ENCODE peak calls at places on chromosomes 7 and 10, in six cellular contexts. One of them, this sample, is unnamed.
A peak's percentile ranks its signal among the peaks of the same experiment; 100 is the strongest.

GRCh38 chr10:119542357-119542989 is at the start of gene RGS10:
- DNase-seq in neuronal stem cell: peak; percentile 41
- DNase-seq in IMR-90: peak; percentile 72
- DNase-seq in fibroblast of lung: peak; percentile 84
- DNase-seq in mesendoderm: peak; percentile 63
- DNase-seq in DND-41: peak; percentile 91
- DNase-seq in this sample: peak; percentile 96

GRCh38 chr10:78035025-78035424 is 1.4 kb downstream of the RPS24 start:
- DNase-seq in mesendoderm: no peak
- DNase-seq in DND-41: no peak
- DNase-seq in neuronal stem cell: no peak
- DNase-seq in IMR-90: peak; percentile 28
- DNase-seq in fibroblast of lung: peak; percentile 28
- DNase-seq in this sample: no peak

GRCh38 chr7:132956556-132956955 is 125.3 kb downstream of the CHCHD3 start:
- DNase-seq in fibroblast of lung: no peak
- DNase-seq in neuronal stem cell: no peak
- DNase-seq in IMR-90: no peak
- DNase-seq in DND-41: no peak
- DNase-seq in mesendoderm: peak; percentile 58
- DNase-seq in this sample: no peak

GRCh38 chr10:131578472-131578970 is 267.0 kb upstream of the TCERG1L start:
- DNase-seq in IMR-90: no peak
- DNase-seq in fibroblast of lung: no peak
- DNase-seq in neuronal stem cell: no peak
- DNase-seq in DND-41: no peak
- DNase-seq in mesendoderm: no peak
- DNase-seq in this sample: no peak

GRCh38 chr10:64430690-64431323 is 909.6 kb downstream of the REEP3 start:
- DNase-seq in fibroblast of lung: no peak
- DNase-seq in DND-41: no peak
- DNase-seq in neuronal stem cell: peak; percentile 59
- DNase-seq in IMR-90: no peak
- DNase-seq in mesendoderm: peak; percentile 95
- DNase-seq in this sample: peak; percentile 59

GRCh38 chr10:109592391-109592790 is 330.9 kb downstream of the XPNPEP1 start:
- DNase-seq in fibroblast of lung: no peak
- DNase-seq in DND-41: no peak
- DNase-seq in mesendoderm: no peak
- DNase-seq in IMR-90: no peak
- DNase-seq in neuronal stem cell: no peak
- DNase-seq in this sample: no peak

GRCh38 chr7:77727527-77727926 is 31.3 kb downstream of the RSBN1L start:
- DNase-seq in neuronal stem cell: no peak
- DNase-seq in mesendoderm: no peak
- DNase-seq in IMR-90: no peak
- DNase-seq in fibroblast of lung: no peak
- DNase-seq in DND-41: no peak
- DNase-seq in this sample: no peak

GRCh38 chr7:118918556-118918955 is 694.1 kb downstream of the ANKRD7 start:
- DNase-seq in fibroblast of lung: peak; percentile 6
- DNase-seq in neuronal stem cell: no peak
- DNase-seq in DND-41: no peak
- DNase-seq in mesendoderm: peak; percentile 32
- DNase-seq in IMR-90: peak; percentile 5
- DNase-seq in this sample: peak; percentile 72

GRCh38 chr10:114648368-114648767 is 9.7 kb downstream of the ABLIM1 start:
- DNase-seq in DND-41: no peak
- DNase-seq in mesendoderm: peak; percentile 21
- DNase-seq in neuronal stem cell: no peak
- DNase-seq in fibroblast of lung: peak; percentile 97
- DNase-seq in IMR-90: peak; percentile 94
- DNase-seq in this sample: no peak

GRCh38 chr10:24866615-24867583 is 85.5 kb downstream of the PRTFDC1 start:
- DNase-seq in DND-41: peak; percentile 32
- DNase-seq in mesendoderm: peak; percentile 35
- DNase-seq in neuronal stem cell: no peak
- DNase-seq in IMR-90: peak; percentile 87
- DNase-seq in fibroblast of lung: peak; percentile 91
- DNase-seq in this sample: no peak

GRCh38 chr10:118903691-118904090 is 125.8 kb upstream of the NANOS1 start:
- DNase-seq in neuronal stem cell: no peak
- DNase-seq in mesendoderm: no peak
- DNase-seq in DND-41: no peak
- DNase-seq in fibroblast of lung: no peak
- DNase-seq in IMR-90: no peak
- DNase-seq in this sample: no peak

GRCh38 chr10:71649631-71650030 is 69.9 kb downstream of the C10orf105 start:
- DNase-seq in DND-41: no peak
- DNase-seq in fibroblast of lung: no peak
- DNase-seq in IMR-90: no peak
- DNase-seq in neuronal stem cell: no peak
- DNase-seq in mesendoderm: no peak
- DNase-seq in this sample: peak; percentile 78

GRCh38 chr10:117488004-117488403 is 54.5 kb upstream of the EMX2 start:
- DNase-seq in mesendoderm: no peak
- DNase-seq in fibroblast of lung: no peak
- DNase-seq in DND-41: no peak
- DNase-seq in neuronal stem cell: no peak
- DNase-seq in IMR-90: no peak
- DNase-seq in this sample: no peak

GRCh38 chr7:95730493-95731280 is 41.7 kb upstream of the DYNC1I1 start:
- DNase-seq in DND-41: no peak
- DNase-seq in neuronal stem cell: no peak
- DNase-seq in IMR-90: no peak
- DNase-seq in mesendoderm: no peak
- DNase-seq in fibroblast of lung: no peak
- DNase-seq in this sample: no peak

GRCh38 chr10:10798543-10799192 is 219.0 kb upstream of the CELF2 start:
- DNase-seq in IMR-90: no peak
- DNase-seq in mesendoderm: peak; percentile 49
- DNase-seq in neuronal stem cell: no peak
- DNase-seq in fibroblast of lung: no peak
- DNase-seq in DND-41: no peak
- DNase-seq in this sample: no peak

DNA sequence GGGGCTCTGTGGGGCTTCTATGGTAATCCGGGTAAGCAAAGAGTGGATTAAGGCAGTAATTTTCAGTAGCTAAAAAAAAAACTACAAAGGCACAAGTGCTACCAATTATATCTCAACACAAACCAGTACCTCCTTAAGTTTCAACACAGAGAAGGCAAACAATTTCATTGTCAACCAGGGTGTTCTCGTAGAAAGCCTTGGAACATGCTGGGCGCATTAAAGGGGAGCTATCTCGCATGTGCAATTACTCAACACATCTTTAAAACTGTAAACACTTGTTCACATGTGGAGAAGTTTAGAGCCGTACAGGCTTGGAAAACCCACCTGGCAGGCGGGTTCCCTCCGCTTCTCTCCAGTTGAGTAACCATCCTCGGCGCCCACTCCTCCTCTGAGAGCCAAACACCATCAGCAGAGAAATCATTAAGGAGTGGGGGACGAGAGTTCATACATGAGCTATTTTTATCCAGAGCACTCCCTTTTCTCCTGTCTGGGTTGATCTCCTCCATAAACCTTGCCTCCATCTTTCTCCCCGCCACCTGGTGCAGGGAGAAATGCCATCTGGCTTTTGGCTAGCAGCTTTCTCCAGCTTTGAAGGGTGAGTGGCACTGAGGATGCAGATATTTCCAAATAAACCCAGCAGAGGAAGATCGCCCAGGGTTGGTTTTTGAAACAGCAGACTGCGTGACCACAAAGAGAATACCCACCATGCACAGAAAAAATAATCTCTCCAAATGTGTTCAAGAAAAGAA is 287.1 kb downstream of the WDR11 start:
- DNase-seq in DND-41: no peak
- DNase-seq in IMR-90: no peak
- DNase-seq in neuronal stem cell: no peak
- DNase-seq in mesendoderm: no peak
- DNase-seq in fibroblast of lung: no peak
- DNase-seq in this sample: no peak
- H3K27ac ChIP-seq in DND-41: no peak overlapping the region
- H3K27ac ChIP-seq in IMR-90: no peak overlapping the region
- H3K27ac ChIP-seq in neuronal stem cell: no peak overlapping the region
- H3K27ac ChIP-seq in mesendoderm: no peak overlapping the region
- H3K27ac ChIP-seq in fibroblast of lung: no peak overlapping the region
- H3K27ac ChIP-seq in this sample: no peak overlapping the region

DNA sequence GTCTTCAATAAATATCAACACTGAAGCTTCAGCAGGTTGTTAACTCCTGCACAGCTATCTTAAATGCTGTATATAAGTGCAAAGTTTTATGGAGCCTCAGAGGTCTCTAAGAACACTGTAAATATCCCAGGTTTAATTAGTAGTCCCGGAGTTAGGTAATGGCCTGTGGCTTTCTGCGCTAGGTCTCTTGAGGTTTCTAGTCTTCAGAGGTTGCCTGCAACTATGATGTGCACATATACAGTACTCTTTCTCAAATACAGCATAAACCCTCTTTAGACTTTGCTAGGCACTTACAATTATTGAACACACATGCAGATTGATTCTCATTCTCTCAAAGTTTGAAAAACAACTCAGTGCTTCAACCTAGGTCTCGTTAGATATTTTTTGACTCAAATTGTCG is 2.3 kb downstream of the KLLN start:
- DNase-seq in DND-41: no peak
- DNase-seq in fibroblast of lung: no peak
- DNase-seq in IMR-90: no peak
- DNase-seq in neuronal stem cell: no peak
- DNase-seq in mesendoderm: no peak
- DNase-seq in this sample: peak; percentile 56
- H3K9ac ChIP-seq in DND-41: peak overlapping the region; percentile 82
- H3K9ac ChIP-seq in fibroblast of lung: no peak overlapping the region
- H3K9ac ChIP-seq in IMR-90: no peak overlapping the region
- H3K9ac ChIP-seq in neuronal stem cell: no peak overlapping the region
- H3K9ac ChIP-seq in mesendoderm: no peak overlapping the region
- H3K9ac ChIP-seq in this sample: peak overlapping the region; percentile 96

GRCh38 chr10:97407211-97407951 is 6.2 kb upstream of the RRP12 start:
- DNase-seq in fibroblast of lung: peak; percentile 68
- DNase-seq in mesendoderm: peak; percentile 95
- DNase-seq in DND-41: peak; percentile 56
- DNase-seq in neuronal stem cell: peak; percentile 62
- DNase-seq in IMR-90: peak; percentile 78
- DNase-seq in this sample: peak; percentile 82
- H3K4me3 ChIP-seq in fibroblast of lung: no peak overlapping the region
- H3K4me3 ChIP-seq in mesendoderm: no peak overlapping the region
- H3K4me3 ChIP-seq in DND-41: no peak overlapping the region
- H3K4me3 ChIP-seq in neuronal stem cell: peak overlapping the region; percentile 32
- H3K4me3 ChIP-seq in IMR-90: no peak overlapping the region
- H3K4me3 ChIP-seq in this sample: peak overlapping the region; percentile 47

GRCh38 chr10:33237736-33238624 is 96.5 kb downstream of the NRP1 start:
- DNase-seq in DND-41: no peak
- DNase-seq in IMR-90: peak; percentile 99
- DNase-seq in mesendoderm: peak; percentile 93
- DNase-seq in fibroblast of lung: peak; percentile 100
- DNase-seq in neuronal stem cell: no peak
- DNase-seq in this sample: no peak

GRCh38 chr10:33236916-33237315 is 97.6 kb downstream of the NRP1 start:
- DNase-seq in mesendoderm: peak; percentile 96
- DNase-seq in neuronal stem cell: no peak
- DNase-seq in fibroblast of lung: peak; percentile 34
- DNase-seq in IMR-90: no peak
- DNase-seq in DND-41: no peak
- DNase-seq in this sample: no peak

GRCh38 chr10:33239257-33239656 is 95.2 kb downstream of the NRP1 start:
- DNase-seq in mesendoderm: no peak
- DNase-seq in IMR-90: no peak
- DNase-seq in DND-41: no peak
- DNase-seq in neuronal stem cell: no peak
- DNase-seq in fibroblast of lung: no peak
- DNase-seq in this sample: no peak

GRCh38 chr10:33240265-33240664 is 94.2 kb downstream of the NRP1 start:
- DNase-seq in mesendoderm: no peak
- DNase-seq in neuronal stem cell: no peak
- DNase-seq in DND-41: no peak
- DNase-seq in fibroblast of lung: no peak
- DNase-seq in IMR-90: no peak
- DNase-seq in this sample: no peak

DNA sequence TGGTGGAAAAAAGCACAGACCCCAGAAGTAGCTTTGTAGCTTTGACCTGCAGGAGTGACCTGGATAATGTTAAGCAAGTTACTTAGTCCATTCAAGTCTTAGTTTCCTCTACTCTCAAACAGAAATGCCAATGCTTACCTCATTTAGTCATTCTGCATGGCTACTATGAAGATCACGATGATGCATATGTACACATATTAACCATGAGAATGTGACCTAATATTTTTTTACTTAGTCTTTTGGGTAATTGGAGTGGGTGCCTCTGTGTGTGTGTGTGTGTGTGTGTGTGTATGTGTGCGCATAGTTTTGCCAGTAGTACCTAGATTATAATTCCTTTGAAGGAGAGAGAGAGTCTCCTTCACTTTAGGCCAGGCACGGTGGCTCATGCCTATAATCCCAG is 95.8 kb downstream of the NRP1 start:
- DNase-seq in DND-41: no peak
- DNase-seq in fibroblast of lung: peak; percentile 96
- DNase-seq in neuronal stem cell: no peak
- DNase-seq in IMR-90: peak; percentile 96
- DNase-seq in mesendoderm: no peak
- DNase-seq in this sample: no peak
- H3K27ac ChIP-seq in DND-41: no peak overlapping the region
- H3K27ac ChIP-seq in fibroblast of lung: peak overlapping the region; percentile 71
- H3K27ac ChIP-seq in neuronal stem cell: no peak overlapping the region
- H3K27ac ChIP-seq in IMR-90: peak overlapping the region; percentile 20
- H3K27ac ChIP-seq in mesendoderm: no peak overlapping the region
- H3K27ac ChIP-seq in this sample: no peak overlapping the region

DNA sequence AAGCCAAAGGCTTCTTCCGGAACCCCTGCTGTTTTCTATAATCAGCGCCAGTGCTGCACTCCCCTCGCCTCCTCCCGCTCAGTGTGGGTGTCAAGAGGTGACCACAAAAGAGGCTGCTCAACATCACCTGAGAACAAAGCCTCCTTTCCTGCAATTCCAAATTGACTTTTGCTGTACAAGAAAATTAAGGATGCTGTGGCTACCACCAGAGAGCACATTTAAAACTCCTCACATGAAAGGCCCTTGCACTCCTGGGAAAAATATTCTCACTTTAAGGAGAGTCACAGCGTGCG is 96.4 kb downstream of the HIPK2 start:
- DNase-seq in IMR-90: no peak
- DNase-seq in neuronal stem cell: no peak
- DNase-seq in fibroblast of lung: no peak
- DNase-seq in mesendoderm: peak; percentile 30
- DNase-seq in DND-41: no peak
- DNase-seq in this sample: no peak
- H3K9ac ChIP-seq in IMR-90: peak overlapping the region; percentile 59
- H3K9ac ChIP-seq in neuronal stem cell: no peak overlapping the region
- H3K9ac ChIP-seq in fibroblast of lung: no peak overlapping the region
- H3K9ac ChIP-seq in mesendoderm: no peak overlapping the region
- H3K9ac ChIP-seq in DND-41: no peak overlapping the region
- H3K9ac ChIP-seq in this sample: no peak overlapping the region